ENCODE peak calls at places on chromosomes 16 and 17, in five cellular contexts. V is K562, Z is HCT116, I is psoas muscle, W is body of pancreas. C is an unnamed sample. For H3K4me1, the result is how much of the 10 kb centered on the place peaks cover.

GRCh38 chr17:74539281-74539820 is 6.6 kb downstream of the CD300C start:
- DNase-seq in Z (no peak), W (no peak), V (no peak), I (no peak), C (no peak)

GRCh38 chr17:44829558-44830358 is at the start of gene GJC1:
- DNase-seq in V (peak), W (peak), I (no peak), Z (no peak), C (peak)

GRCh38 chr17:38415250-38416194 is 12.7 kb upstream of the ARHGAP23 start:
- DNase-seq in Z (peak), W (no peak), V (no peak), I (peak), C (no peak)

GRCh38 chr17:58232707-58233156 is 5.7 kb upstream of the LPO start:
- DNase-seq in W (no peak), I (no peak), V (peak), Z (no peak), C (no peak)

GRCh38 chr16:89309438-89310122 is 92.1 kb downstream of the ZNF778 start:
- DNase-seq in Z (no peak), V (no peak), I (no peak), W (no peak), C (no peak)

GRCh38 chr17:28528329-28529011 is 22.3 kb downstream of the FOXN1 start:
- DNase-seq in V (peak), I (no peak), W (no peak), Z (no peak), C (no peak)

GRCh38 chr17:1058423-1059130 is 61.6 kb downstream of the TIMM22 start:
- DNase-seq in V (peak), Z (peak), I (peak), W (peak), C (no peak)

GRCh38 chr17:42459256-42459982 is 741 bp downstream of the ATP6V0A1 start:
- DNase-seq in Z (no peak), I (peak), V (peak), W (peak), C (peak)

GRCh38 chr16:3640207-3640606 is 14.3 kb upstream of the DNASE1 start:
- DNase-seq in V (no peak), W (no peak), Z (no peak), I (no peak), C (no peak)

GRCh38 chr17:68585643-68586042 is 15.5 kb downstream of the FAM20A start:
- DNase-seq in Z (no peak), V (no peak), W (no peak), I (no peak), C (no peak)

GRCh38 chr16:85587763-85588474 is 25.2 kb upstream of the GSE1 start:
- DNase-seq in V (no peak), I (no peak), W (no peak), Z (no peak), C (no peak)

GRCh38 chr16:46817961-46818360 is 13.0 kb downstream of the C16orf87 start:
- DNase-seq in V (no peak), Z (no peak), W (no peak), I (no peak), C (no peak)

GRCh38 chr17:30352247-30352814 is 18.5 kb upstream of the TMIGD1 start:
- DNase-seq in V (no peak), I (no peak), Z (no peak), W (no peak), C (no peak)

GRCh38 chr17:57477483-57478357 is 221.4 kb downstream of the MSI2 start:
- DNase-seq in I (no peak), V (no peak), Z (no peak), W (no peak), C (no peak)

GRCh38 chr16:72845322-72846020 is 202.5 kb downstream of the ZFHX3 start:
- DNase-seq in I (no peak), Z (no peak), V (no peak), W (no peak), C (no peak)
- H3K4me3 ChIP-seq in I (no peak), Z (no peak), V (no peak), W (no peak), C (no peak)

DNA sequence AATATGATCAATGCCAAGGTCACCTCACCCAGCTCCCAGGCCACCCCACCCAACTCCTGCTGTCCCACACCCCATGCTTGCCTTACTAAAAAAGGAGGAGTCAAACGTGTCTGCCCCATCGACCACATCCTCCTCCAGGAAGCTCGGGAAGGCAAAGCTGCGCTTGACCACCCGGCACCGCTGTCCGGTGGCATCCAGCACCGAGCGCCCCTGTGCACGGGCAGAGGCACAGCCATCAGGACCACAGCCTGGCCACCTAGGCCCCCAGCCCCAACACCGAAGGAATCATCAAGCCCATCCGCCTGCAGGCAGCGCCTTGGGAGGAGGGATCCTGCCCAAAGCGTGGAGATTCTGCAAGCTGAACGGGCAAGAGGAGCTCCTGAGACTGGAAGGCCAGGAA is 10.2 kb downstream of the AANAT start:
- DNase-seq in V (no peak), I (no peak), W (no peak), Z (no peak), C (no peak)
- H3K4me1 ChIP-seq in V (under half), I (under half), W (under half), Z (under half), C (under half)

GRCh38 chr16:66529475-66529874 is 20.4 kb downstream of the TK2 start:
- DNase-seq in V (no peak), Z (no peak), W (no peak), I (no peak), C (no peak)
- H3K4me3 ChIP-seq in V (no peak), Z (no peak), W (no peak), I (no peak), C (no peak)

GRCh38 chr17:17347956-17348871 is 45.0 kb downstream of the NT5M start:
- DNase-seq in Z (no peak), V (no peak), W (no peak), I (no peak), C (no peak)
- H3K4me1 ChIP-seq in Z (under half), V (under half), W (under half), I (under half), C (under half)